ENCODE peak calls at places on chromosomes 3 and 15, in six cellular contexts. S is astrocyte of the spinal cord; G is effector CD4-positive, alpha-beta T cell; K is germinal center; V is ACHN; P is NCI-H510A. T is an unnamed sample.

GRCh38 chr15:66405605-66406004 is 18.9 kb downstream of the MAP2K1 start:
- DNase-seq in V (no peak), S (peak), P (no peak), G (no peak), K (no peak), T (no peak)

GRCh38 chr3:111810909-111811308 is 48.2 kb upstream of the PHLDB2 start:
- DNase-seq in K (no peak), V (peak), S (peak), P (no peak), G (no peak), T (no peak)

GRCh38 chr3:43343185-43343584 is 56.8 kb downstream of the SNRK start:
- DNase-seq in K (no peak), G (no peak), S (no peak), V (no peak), P (no peak), T (no peak)

GRCh38 chr15:32970847-32971246 is 223.7 kb downstream of the FMN1 start:
- DNase-seq in P (no peak), V (no peak), K (no peak), G (no peak), S (no peak), T (no peak)

GRCh38 chr3:38421679-38422336 is 31.9 kb upstream of the ACVR2B start:
- DNase-seq in V (no peak), P (no peak), G (no peak), S (no peak), K (no peak), T (no peak)

GRCh38 chr15:68051109-68051508 is 3.0 kb upstream of the PIAS1 start:
- DNase-seq in G (no peak), K (no peak), S (no peak), P (no peak), V (no peak), T (no peak)

GRCh38 chr15:57218826-57219576 is 157.3 kb upstream of the CGNL1 start:
- DNase-seq in S (peak), P (peak), K (no peak), G (no peak), V (peak), T (peak)

GRCh38 chr3:78003090-78003489 is 963.2 kb downstream of the ROBO2 start:
- DNase-seq in K (no peak), V (no peak), S (no peak), G (no peak), P (no peak), T (no peak)

GRCh38 chr3:152356870-152357276 is 88.1 kb downstream of the MBNL1 start:
- DNase-seq in P (no peak), K (no peak), S (no peak), G (no peak), V (no peak), T (no peak)

GRCh38 chr3:154931484-154931883 is 148.6 kb upstream of the MME start:
- DNase-seq in K (no peak), S (peak), G (no peak), V (no peak), P (no peak), T (no peak)

GRCh38 chr15:51874751-51875644 is 45.5 kb downstream of the TMOD3 start:
- DNase-seq in G (no peak), K (no peak), S (peak), P (no peak), V (peak), T (no peak)

GRCh38 chr3:45773044-45773443 is 23.3 kb downstream of the SLC6A20 start:
- DNase-seq in P (no peak), K (no peak), G (no peak), V (no peak), S (no peak), T (no peak)

GRCh38 chr3:195771651-195772300 is 40.0 kb downstream of the MUC4 start:
- DNase-seq in S (no peak), G (no peak), V (no peak), K (no peak), P (no peak), T (no peak)

GRCh38 chr15:96418146-96418545 is 87.6 kb downstream of the NR2F2 start:
- DNase-seq in P (no peak), K (no peak), V (peak), S (no peak), G (no peak), T (no peak)

GRCh38 chr15:69042531-69042930 is 28.0 kb downstream of the NOX5 start:
- DNase-seq in S (no peak), V (no peak), G (no peak), P (no peak), K (no peak), T (no peak)

GRCh38 chr3:110583373-110583935 is 488.2 kb upstream of the NECTIN3 start:
- DNase-seq in K (no peak), V (no peak), S (no peak), G (no peak), P (no peak), T (no peak)

GRCh38 chr3:15478300-15478979 is 43.1 kb downstream of the COLQ start:
- DNase-seq in P (no peak), K (no peak), G (no peak), V (no peak), S (no peak), T (no peak)

GRCh38 chr3:123096701-123097100 is 29.9 kb downstream of the PDIA5 start:
- DNase-seq in G (no peak), V (no peak), S (peak), K (no peak), P (no peak), T (no peak)

GRCh38 chr3:14989943-14990753 is 42.8 kb downstream of the NR2C2 start:
- DNase-seq in G (no peak), V (no peak), S (peak), P (peak), K (no peak), T (no peak)

GRCh38 chr15:38726187-38726586 is 161.6 kb upstream of the RASGRP1 start:
- DNase-seq in S (no peak), P (no peak), K (no peak), V (no peak), G (no peak), T (no peak)

GRCh38 chr3:100932491-100932890 is 60.7 kb downstream of the ABI3BP start:
- DNase-seq in G (no peak), K (no peak), S (no peak), V (no peak), P (no peak), T (no peak)

GRCh38 chr15:62958528-62958927 is 84.0 kb upstream of the TPM1 start:
- DNase-seq in G (no peak), S (no peak), K (no peak), V (no peak), P (no peak), T (no peak)

GRCh38 chr3:123818921-123819429 is 65.2 kb downstream of the MYLK start:
- DNase-seq in P (no peak), K (no peak), V (no peak), G (no peak), S (peak), T (no peak)